ENCODE peak calls at places on chromosomes 7 and 10, in five cellular contexts. One of them, this sample, is unnamed.

GRCh38 chr7:136964347-136964746 is 95.9 kb downstream of the CHRM2 start:
- DNase-seq in prostate gland: no peak
- DNase-seq in body of pancreas: no peak
- DNase-seq in mucosa of descending colon: no peak
- DNase-seq in BE2C: no peak
- DNase-seq in this sample: no peak

GRCh38 chr7:33130184-33130583 is 820 bp downstream of the BBS9 start:
- DNase-seq in prostate gland: no peak
- DNase-seq in mucosa of descending colon: no peak
- DNase-seq in BE2C: no peak
- DNase-seq in body of pancreas: no peak
- DNase-seq in this sample: no peak

GRCh38 chr7:12199363-12199762 is 11.7 kb upstream of the TMEM106B start:
- DNase-seq in BE2C: no peak
- DNase-seq in body of pancreas: no peak
- DNase-seq in prostate gland: no peak
- DNase-seq in mucosa of descending colon: no peak
- DNase-seq in this sample: peak

GRCh38 chr7:155804897-155805825 is 7.1 kb downstream of the SHH start:
- DNase-seq in mucosa of descending colon: peak
- DNase-seq in BE2C: peak
- DNase-seq in body of pancreas: peak
- DNase-seq in prostate gland: peak
- DNase-seq in this sample: peak

GRCh38 chr10:101375073-101375472 is 21.1 kb downstream of the BTRC start:
- DNase-seq in BE2C: no peak
- DNase-seq in mucosa of descending colon: no peak
- DNase-seq in body of pancreas: no peak
- DNase-seq in prostate gland: no peak
- DNase-seq in this sample: no peak

GRCh38 chr7:10632707-10633106 is 341.0 kb upstream of the PHF14 start:
- DNase-seq in prostate gland: no peak
- DNase-seq in mucosa of descending colon: no peak
- DNase-seq in body of pancreas: no peak
- DNase-seq in BE2C: no peak
- DNase-seq in this sample: no peak

GRCh38 chr7:115038158-115038557 is 116.3 kb downstream of the MDFIC start:
- DNase-seq in prostate gland: no peak
- DNase-seq in BE2C: no peak
- DNase-seq in body of pancreas: no peak
- DNase-seq in mucosa of descending colon: no peak
- DNase-seq in this sample: no peak

GRCh38 chr10:5996696-5997095 is 19.4 kb upstream of the IL15RA start:
- DNase-seq in mucosa of descending colon: no peak
- DNase-seq in prostate gland: no peak
- DNase-seq in body of pancreas: no peak
- DNase-seq in BE2C: no peak
- DNase-seq in this sample: no peak

GRCh38 chr10:65843203-65843602 is 1082.6 kb upstream of the LRRTM3 start:
- DNase-seq in BE2C: no peak
- DNase-seq in mucosa of descending colon: no peak
- DNase-seq in prostate gland: no peak
- DNase-seq in body of pancreas: no peak
- DNase-seq in this sample: no peak

GRCh38 chr7:108463613-108464012 is 7.4 kb upstream of the NRCAM start:
- DNase-seq in body of pancreas: no peak
- DNase-seq in prostate gland: no peak
- DNase-seq in mucosa of descending colon: no peak
- DNase-seq in BE2C: no peak
- DNase-seq in this sample: no peak

GRCh38 chr10:31288001-31288400 is 31.0 kb upstream of the ZEB1 start:
- DNase-seq in BE2C: no peak
- DNase-seq in mucosa of descending colon: no peak
- DNase-seq in prostate gland: no peak
- DNase-seq in body of pancreas: no peak
- DNase-seq in this sample: no peak

GRCh38 chr10:125699562-125700143 is 16.7 kb upstream of the TEX36 start:
- DNase-seq in prostate gland: no peak
- DNase-seq in mucosa of descending colon: no peak
- DNase-seq in BE2C: no peak
- DNase-seq in body of pancreas: no peak
- DNase-seq in this sample: no peak

GRCh38 chr10:125694874-125695273 is 11.9 kb upstream of the TEX36 start:
- DNase-seq in body of pancreas: no peak
- DNase-seq in BE2C: no peak
- DNase-seq in prostate gland: peak
- DNase-seq in mucosa of descending colon: no peak
- DNase-seq in this sample: peak

GRCh38 chr10:125698599-125698998 is 15.6 kb upstream of the TEX36 start:
- DNase-seq in body of pancreas: no peak
- DNase-seq in BE2C: peak
- DNase-seq in prostate gland: no peak
- DNase-seq in mucosa of descending colon: no peak
- DNase-seq in this sample: no peak

GRCh38 chr10:125700355-125700911 is 17.5 kb upstream of the TEX36 start:
- DNase-seq in BE2C: no peak
- DNase-seq in prostate gland: no peak
- DNase-seq in mucosa of descending colon: no peak
- DNase-seq in body of pancreas: no peak
- DNase-seq in this sample: peak
- TF ChIP-seq CTCF in BE2C: no peak
- TF ChIP-seq CTCF in prostate gland: peak
- TF ChIP-seq CTCF in mucosa of descending colon: no peak
- TF ChIP-seq CTCF in body of pancreas: no peak
- TF ChIP-seq CTCF in this sample: peak

DNA sequence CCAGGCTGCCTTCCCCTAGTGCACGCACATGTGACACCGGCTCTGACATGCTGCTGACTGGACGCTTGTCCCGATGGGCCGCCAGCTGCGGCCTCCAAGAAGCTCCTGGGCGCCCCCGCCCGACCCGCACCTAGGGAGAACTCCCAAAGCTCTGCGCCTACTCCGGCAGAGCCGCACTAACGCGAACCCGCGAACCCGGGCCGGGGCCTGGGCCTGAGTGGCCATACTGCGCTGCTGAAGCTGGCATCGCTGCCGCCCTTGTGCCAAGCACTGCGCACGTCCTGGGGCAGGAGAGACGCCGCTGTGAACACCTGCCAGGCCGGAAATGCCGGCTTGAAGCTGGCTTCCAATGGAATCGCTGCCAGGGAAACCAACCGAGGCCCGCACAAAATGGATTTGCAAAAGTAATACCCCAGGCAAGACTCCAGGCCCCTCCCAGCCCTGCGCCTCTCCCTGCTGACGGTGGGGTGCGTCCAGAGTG is 85.1 kb downstream of the WASHC2A start:
- DNase-seq in body of pancreas: peak
- DNase-seq in BE2C: peak
- DNase-seq in mucosa of descending colon: no peak
- DNase-seq in prostate gland: peak
- DNase-seq in this sample: peak
- H3K4me3 ChIP-seq in body of pancreas: no peak
- H3K4me3 ChIP-seq in BE2C: no peak
- H3K4me3 ChIP-seq in mucosa of descending colon: no peak
- H3K4me3 ChIP-seq in prostate gland: no peak
- H3K4me3 ChIP-seq in this sample: no peak

GRCh38 chr10:3090914-3091313 is 23.6 kb downstream of the PFKP start:
- DNase-seq in body of pancreas: peak
- DNase-seq in BE2C: no peak
- DNase-seq in mucosa of descending colon: no peak
- DNase-seq in prostate gland: peak
- DNase-seq in this sample: peak
- TF ChIP-seq CTCF in body of pancreas: no peak
- TF ChIP-seq CTCF in BE2C: no peak
- TF ChIP-seq CTCF in mucosa of descending colon: no peak
- TF ChIP-seq CTCF in prostate gland: no peak
- TF ChIP-seq CTCF in this sample: no peak

DNA sequence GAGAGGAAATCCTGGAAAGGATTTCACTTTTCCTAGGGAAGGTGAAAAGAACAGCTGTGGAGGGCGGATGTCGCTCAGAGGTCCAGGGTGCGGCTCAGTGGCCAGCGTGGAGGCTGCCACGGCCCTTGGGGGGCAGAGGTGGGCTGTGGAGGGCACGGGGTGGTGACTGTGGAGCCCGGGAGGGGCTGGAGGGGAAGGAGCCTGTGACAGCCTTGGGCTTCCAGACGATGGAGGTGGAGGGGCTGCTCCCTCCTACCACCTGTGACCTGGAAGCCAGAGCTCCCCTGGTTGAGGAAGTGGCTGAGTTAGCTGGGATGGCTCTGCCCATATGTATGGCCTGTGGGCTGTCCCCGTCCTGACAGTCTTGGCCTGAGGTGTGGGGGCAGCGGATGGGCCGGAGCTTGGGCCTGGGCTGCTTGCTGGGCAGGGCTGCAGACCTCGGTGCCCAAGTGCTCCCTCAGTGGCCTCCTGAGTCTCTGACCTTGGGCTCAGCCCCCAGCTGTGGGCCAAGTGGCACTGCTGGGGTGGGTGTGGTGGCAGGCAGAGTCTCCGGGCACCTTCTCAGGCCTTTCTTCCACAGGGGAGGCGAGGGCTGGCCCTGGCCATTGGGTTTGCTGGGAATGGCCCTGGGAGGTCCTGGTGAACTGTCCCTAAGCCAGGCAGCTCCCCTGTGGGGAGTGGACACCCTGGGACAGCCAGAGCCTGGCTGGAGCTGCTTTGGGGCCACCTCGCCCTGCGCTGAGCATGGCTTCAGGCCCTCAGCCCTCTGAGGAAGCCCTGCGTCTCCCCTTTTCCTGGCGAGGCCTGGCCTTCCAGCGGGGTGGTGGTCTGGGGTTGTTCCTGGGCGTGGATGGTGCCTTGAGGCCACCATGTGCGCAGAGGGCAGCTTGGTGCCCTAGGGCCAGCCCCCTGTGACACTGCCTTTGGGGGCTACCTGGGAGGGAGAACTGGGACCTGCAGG is 3.9 kb downstream of the BRI3 start:
- DNase-seq in body of pancreas: no peak
- DNase-seq in mucosa of descending colon: no peak
- DNase-seq in BE2C: no peak
- DNase-seq in prostate gland: no peak
- DNase-seq in this sample: no peak
- H3K4me3 ChIP-seq in body of pancreas: no peak
- H3K4me3 ChIP-seq in mucosa of descending colon: no peak
- H3K4me3 ChIP-seq in BE2C: no peak
- H3K4me3 ChIP-seq in prostate gland: peak
- H3K4me3 ChIP-seq in this sample: no peak

DNA sequence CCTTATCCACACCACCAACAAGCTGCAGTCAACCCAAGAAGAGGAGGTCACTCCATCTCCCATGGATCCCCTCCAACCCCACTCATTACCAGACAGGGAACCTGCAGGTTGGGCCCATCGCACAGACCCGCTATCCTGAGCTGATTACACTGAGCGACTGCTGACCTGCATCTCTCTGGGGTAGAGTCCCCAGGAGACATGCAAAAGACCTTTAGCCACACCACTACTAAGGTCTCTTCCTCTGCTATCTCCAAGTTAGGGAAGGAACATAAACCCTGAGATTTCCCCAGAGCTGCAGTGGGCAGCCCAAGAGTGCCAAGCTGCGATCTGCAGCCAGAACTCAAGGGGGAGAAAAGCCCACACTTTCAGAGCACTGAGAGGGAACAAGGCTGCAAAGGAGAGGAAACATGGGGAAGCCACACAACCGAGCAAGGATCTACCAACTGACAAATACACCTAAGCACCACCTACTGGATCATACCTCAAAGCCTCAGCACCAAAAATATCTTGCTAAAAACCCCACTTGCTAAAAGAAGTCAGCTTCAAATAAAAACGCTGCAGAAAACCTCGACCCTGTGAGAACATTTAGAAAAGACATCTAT is 298.2 kb downstream of the SORCS1 start:
- DNase-seq in body of pancreas: no peak
- DNase-seq in BE2C: no peak
- DNase-seq in mucosa of descending colon: no peak
- DNase-seq in prostate gland: no peak
- DNase-seq in this sample: no peak
- TF ChIP-seq CTCF in body of pancreas: no peak
- TF ChIP-seq CTCF in BE2C: no peak
- TF ChIP-seq CTCF in mucosa of descending colon: no peak
- TF ChIP-seq CTCF in prostate gland: no peak
- TF ChIP-seq CTCF in this sample: no peak

DNA sequence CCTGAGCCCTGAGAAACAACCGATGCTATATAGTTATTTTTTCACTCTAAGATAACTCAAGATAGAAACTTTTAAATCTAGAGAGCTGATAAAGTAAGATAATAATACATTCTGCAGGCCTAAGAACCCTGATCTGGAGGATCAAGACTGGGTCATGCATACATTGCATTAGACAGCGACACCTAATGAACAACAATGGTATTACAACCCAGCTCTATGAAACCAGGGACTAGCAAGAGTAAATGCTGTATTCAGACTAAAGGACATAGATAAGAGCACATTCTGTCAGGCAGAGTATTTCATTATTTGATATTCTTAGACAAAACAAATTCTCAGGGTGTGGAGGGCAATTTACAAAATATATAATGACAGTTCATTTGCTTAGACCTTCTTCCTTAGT is 148.6 kb downstream of the GRK5 start:
- DNase-seq in mucosa of descending colon: no peak
- DNase-seq in BE2C: no peak
- DNase-seq in prostate gland: no peak
- DNase-seq in body of pancreas: no peak
- DNase-seq in this sample: no peak
- H3K4me3 ChIP-seq in mucosa of descending colon: no peak
- H3K4me3 ChIP-seq in BE2C: no peak
- H3K4me3 ChIP-seq in prostate gland: no peak
- H3K4me3 ChIP-seq in body of pancreas: no peak
- H3K4me3 ChIP-seq in this sample: no peak

DNA sequence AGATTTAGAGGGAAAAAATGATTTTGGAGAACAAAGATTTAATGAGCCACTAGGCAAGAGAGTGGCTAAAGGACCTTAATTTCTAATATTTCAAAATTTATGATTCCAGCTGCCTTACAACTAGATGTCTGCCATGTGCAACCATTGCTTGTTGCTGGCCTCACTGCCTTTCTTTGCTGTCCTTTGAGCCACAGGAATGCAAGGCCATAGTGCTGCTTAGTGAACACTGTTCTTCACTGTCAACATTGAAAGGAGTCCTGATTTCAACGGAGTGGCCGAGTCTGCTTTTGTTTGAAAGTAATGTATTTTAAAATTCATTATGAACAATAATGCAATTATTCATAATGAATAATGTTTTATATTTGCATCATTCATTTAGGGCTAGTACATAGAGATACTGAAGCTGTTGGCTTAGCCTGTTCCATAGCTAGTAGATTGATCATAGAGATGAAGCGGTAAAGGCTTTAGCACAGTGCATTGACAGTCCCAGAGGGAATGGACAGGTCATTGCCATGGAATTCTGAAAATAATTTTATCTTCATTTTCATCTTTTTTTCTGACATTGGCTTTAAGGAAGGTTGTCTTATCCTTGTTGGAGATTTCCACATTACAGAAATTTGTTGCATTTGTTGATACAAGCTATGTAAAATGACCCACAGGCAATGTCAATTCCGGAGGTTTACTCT is 544.1 kb downstream of the AUTS2 start:
- DNase-seq in prostate gland: no peak
- DNase-seq in BE2C: no peak
- DNase-seq in mucosa of descending colon: no peak
- DNase-seq in body of pancreas: no peak
- DNase-seq in this sample: no peak
- TF ChIP-seq CTCF in prostate gland: no peak
- TF ChIP-seq CTCF in BE2C: no peak
- TF ChIP-seq CTCF in mucosa of descending colon: no peak
- TF ChIP-seq CTCF in body of pancreas: no peak
- TF ChIP-seq CTCF in this sample: no peak

This sample was measured in epithelial cell of esophagus.